ENCODE peak calls at places on chromosomes 4 and X, in seven cellular contexts. N is GM06990; S is transverse colon; A is stimulated activated CD8-positive, alpha-beta memory T cell treated with anti-CD3 and anti-CD28 coated beads, Interleukin-12 subunit alpha, Interleukin-12 subunit beta, amount 100 ng/mL, for 4 hours; D is non-pigmented ciliary epithelial cell; M is T-helper 2 cell treated with Interferon-gamma antibody and Interleukin-4, amounts not matched to agents 5 μg/mL and 100 μg/mL, for 36 hours; K is EL. X is an unnamed sample.

GRCh38 chr4:153159016-153159415 is 45.2 kb upstream of the TRIM2 start:
- DNase-seq in N (no peak), S (no peak), A (no peak), D (no peak), M (no peak), K (no peak), X (no peak)

GRCh38 chr4:72323227-72323626 is 245.8 kb downstream of the ADAMTS3 start:
- DNase-seq in N (no peak), S (no peak), A (no peak), D (no peak), M (no peak), K (no peak), X (no peak)

GRCh38 chr4:95531141-95531540 is 17.6 kb downstream of the UNC5C start:
- DNase-seq in N (no peak), S (no peak), A (no peak), D (no peak), M (no peak), K (no peak), X (no peak)

GRCh38 chr4:179145746-179146530 is 1703.7 kb upstream of the AGA start:
- DNase-seq in N (no peak), S (no peak), A (no peak), D (peak), M (no peak), K (no peak), X (no peak)

GRCh38 chrX:105698386-105698785 is 124.0 kb upstream of the NRK start:
- DNase-seq in N (no peak), S (no peak), A (no peak), D (no peak), M (no peak), K (no peak), X (no peak)

GRCh38 chr4:17630228-17630627 is 15.8 kb downstream of the MED28 start:
- DNase-seq in N (no peak), S (no peak), A (no peak), D (no peak), M (no peak), K (no peak), X (no peak)

GRCh38 chr4:4704267-4704666 is 155.2 kb upstream of the MSX1 start:
- DNase-seq in N (no peak), S (no peak), A (no peak), D (no peak), M (no peak), K (peak), X (no peak)

GRCh38 chr4:41880840-41881831 is 54.1 kb upstream of the TMEM33 start:
- DNase-seq in N (no peak), S (no peak), A (no peak), D (no peak), M (no peak), K (peak), X (no peak)

GRCh38 chr4:51880016-51880915 is 37.3 kb downstream of the DCUN1D4 start:
- DNase-seq in N (no peak), S (no peak), A (no peak), D (no peak), M (no peak), K (no peak), X (no peak)

GRCh38 chr4:6360385-6360784 is 90.7 kb downstream of the WFS1 start:
- DNase-seq in N (no peak), S (no peak), A (no peak), D (no peak), M (no peak), K (peak), X (no peak)

GRCh38 chrX:85928606-85929005 is 118.8 kb downstream of the CHM start:
- DNase-seq in N (no peak), S (no peak), A (no peak), D (no peak), M (no peak), K (no peak), X (no peak)

GRCh38 chr4:111546881-111547280 is 598.4 kb upstream of the FAM241A start:
- DNase-seq in N (no peak), S (no peak), A (no peak), D (no peak), M (no peak), K (no peak), X (no peak)

GRCh38 chr4:6345096-6345830 is 75.6 kb downstream of the WFS1 start:
- DNase-seq in N (no peak), S (no peak), A (no peak), D (no peak), M (no peak), K (no peak), X (no peak)

GRCh38 chrX:150693782-150694574 is 782 bp downstream of the MTMR1 start:
- DNase-seq in N (peak), S (peak), A (peak), D (peak), M (peak), K (peak), X (peak)

GRCh38 chr4:188783160-188783559 is 643.9 kb downstream of the TRIML1 start:
- DNase-seq in N (no peak), S (no peak), A (no peak), D (no peak), M (no peak), K (no peak), X (no peak)

GRCh38 chr4:186033027-186033426 is 35.9 kb upstream of the TLR3 start:
- DNase-seq in N (no peak), S (no peak), A (no peak), D (no peak), M (no peak), K (no peak), X (no peak)

GRCh38 chr4:5813882-5814255 is 79.0 kb downstream of the CRMP1 start:
- DNase-seq in N (no peak), S (no peak), A (no peak), D (no peak), M (no peak), K (no peak), X (no peak)

GRCh38 chr4:143021384-143021783 is 163.3 kb upstream of the USP38 start:
- DNase-seq in N (peak), S (no peak), A (no peak), D (no peak), M (no peak), K (no peak), X (no peak)

GRCh38 chr4:149031399-149031798 is 589.2 kb upstream of the NR3C2 start:
- DNase-seq in N (no peak), S (no peak), A (no peak), D (no peak), M (no peak), K (peak), X (no peak)

GRCh38 chrX:142036111-142036510 is 132.4 kb downstream of the MAGEC1 start:
- DNase-seq in N (no peak), S (no peak), A (no peak), D (peak), M (no peak), K (peak), X (peak)

GRCh38 chrX:10212395-10212794 is 55.6 kb downstream of the CLCN4 start:
- DNase-seq in N (no peak), S (no peak), A (no peak), D (no peak), M (no peak), K (no peak), X (no peak)

GRCh38 chr4:9924750-9925149 is 96.5 kb downstream of the SLC2A9 start:
- DNase-seq in N (no peak), S (no peak), A (no peak), D (peak), M (no peak), K (no peak), X (no peak)

GRCh38 chr4:39046243-39046642 is 14.0 kb upstream of the TMEM156 start:
- DNase-seq in N (no peak), S (no peak), A (no peak), D (no peak), M (no peak), K (peak), X (peak)

GRCh38 chr4:152534541-152535231 is 1.2 kb downstream of the FBXW7 start:
- DNase-seq in N (peak), S (peak), A (peak), D (no peak), M (peak), K (peak), X (no peak)

GRCh38 chrX:115030635-115031034 is 13.2 kb upstream of the IL13RA2 start:
- DNase-seq in N (no peak), S (peak), A (no peak), D (no peak), M (no peak), K (no peak), X (no peak)

GRCh38 chr4:69054578-69055200 is 41.6 kb upstream of the UGT2B7 start:
- DNase-seq in N (peak), S (no peak), A (no peak), D (peak), M (no peak), K (peak), X (no peak)

GRCh38 chr4:24630937-24631336 is 46.6 kb upstream of the DHX15 start:
- DNase-seq in N (no peak), S (no peak), A (no peak), D (no peak), M (no peak), K (no peak), X (no peak)

GRCh38 chr4:121594796-121595526 is 101.8 kb downstream of the ANXA5 start:
- DNase-seq in N (no peak), S (no peak), A (no peak), D (peak), M (no peak), K (peak), X (no peak)

GRCh38 chrX:73987166-73987565 is 316.8 kb upstream of the ZCCHC13 start:
- DNase-seq in N (no peak), S (no peak), A (no peak), D (no peak), M (no peak), K (no peak), X (no peak)

GRCh38 chrX:140715787-140716186 is 6.2 kb downstream of the LINC00632 start:
- DNase-seq in N (no peak), S (no peak), A (no peak), D (no peak), M (no peak), K (peak), X (no peak)

GRCh38 chr4:113952452-113953029 is 26.9 kb downstream of the ARSJ start:
- DNase-seq in N (peak), S (no peak), A (no peak), D (no peak), M (no peak), K (peak), X (peak)

GRCh38 chr4:963276-964225 is 9.8 kb downstream of the DGKQ start:
- DNase-seq in N (no peak), S (peak), A (no peak), D (no peak), M (no peak), K (no peak), X (no peak)

GRCh38 chr4:74539043-74539790 is 94.3 kb downstream of the AREG start:
- DNase-seq in N (no peak), S (no peak), A (no peak), D (no peak), M (no peak), K (no peak), X (peak)

GRCh38 chrX:38220936-38221386 is 290 bp upstream of the SRPX start:
- DNase-seq in N (no peak), S (no peak), A (no peak), D (no peak), M (no peak), K (no peak), X (no peak)

GRCh38 chr4:80206111-80206510 is 8.8 kb downstream of the PRDM8 start:
- DNase-seq in N (no peak), S (no peak), A (no peak), D (no peak), M (no peak), K (no peak), X (no peak)

GRCh38 chrX:41010188-41010846 is 74.9 kb upstream of the USP9X start:
- DNase-seq in N (peak), S (peak), A (peak), D (no peak), M (peak), K (peak), X (peak)

GRCh38 chr4:127143460-127144190 is 489.1 kb upstream of the INTU start:
- DNase-seq in N (no peak), S (no peak), A (no peak), D (no peak), M (no peak), K (peak), X (no peak)

GRCh38 chr4:141571368-141571767 is 65.0 kb upstream of the IL15 start:
- DNase-seq in N (no peak), S (no peak), A (no peak), D (no peak), M (no peak), K (peak), X (peak)

GRCh38 chr4:189136462-189136861 is 804.2 kb upstream of the FRG1 start:
- DNase-seq in N (no peak), S (no peak), A (no peak), D (no peak), M (no peak), K (no peak), X (no peak)

GRCh38 chrX:55057691-55058249 is 17.1 kb upstream of the PAGE2B start:
- DNase-seq in N (no peak), S (no peak), A (no peak), D (no peak), M (no peak), K (peak), X (peak)